ENCODE peak calls at places on chromosome X, in ten cellular contexts. O is HFF-Myc, F is Panc1, P is spleen, N is OCI-LY7, K is endodermal cell, D is BJ, Q is fibroblast of the aortic adventitia, X is pancreas, Y is left ventricle myocardium inferior. H is an unnamed sample.

GRCh38 chrX:19579485-19579884 is 64.2 kb upstream of the MAP3K15 start:
- DNase-seq in O (no peak), F (no peak), P (no peak), N (no peak), K (no peak), D (no peak), Q (peak), X (no peak), Y (no peak), H (peak)

GRCh38 chrX:115372026-115372610 is 82.6 kb downstream of the LUZP4 start:
- DNase-seq in O (peak), F (peak), P (no peak), N (no peak), K (peak), D (peak), Q (peak), X (no peak), Y (no peak), H (no peak)

GRCh38 chrX:106726485-106727437 is at the start of gene RNF128:
- DNase-seq in O (no peak), F (no peak), P (peak), N (no peak), K (peak), D (no peak), Q (peak), X (peak), Y (no peak), H (no peak)

GRCh38 chrX:131816551-131817136 is 206.5 kb upstream of the STK26 start:
- DNase-seq in O (no peak), F (no peak), P (peak), N (peak), K (no peak), D (no peak), Q (peak), X (no peak), Y (no peak), H (peak)

GRCh38 chrX:18931972-18932371 is 51.9 kb downstream of the PHKA2 start:
- DNase-seq in O (no peak), F (no peak), P (no peak), N (peak), K (peak), D (no peak), Q (peak), X (no peak), Y (no peak), H (no peak)

GRCh38 chrX:10011261-10011931 is 44.2 kb downstream of the CLDN34 start:
- DNase-seq in O (no peak), F (no peak), P (no peak), N (no peak), K (peak), D (no peak), Q (peak), X (no peak), Y (no peak), H (no peak)

GRCh38 chrX:121858867-121859647 is 811.6 kb downstream of the GLUD2 start:
- DNase-seq in O (no peak), F (no peak), P (no peak), N (no peak), K (no peak), D (no peak), Q (no peak), X (no peak), Y (no peak), H (no peak)

GRCh38 chrX:28120076-28120475 is 138.8 kb upstream of the DCAF8L1 start:
- DNase-seq in O (no peak), F (no peak), P (no peak), N (no peak), K (no peak), D (no peak), Q (no peak), X (no peak), Y (no peak), H (no peak)

GRCh38 chrX:154711264-154711663 is 39.6 kb downstream of the GAB3 start:
- DNase-seq in O (no peak), F (no peak), P (no peak), N (no peak), K (no peak), D (no peak), Q (no peak), X (no peak), Y (no peak), H (no peak)

GRCh38 chrX:41275661-41276609 is 58.0 kb upstream of the DDX3X start:
- DNase-seq in O (peak), F (no peak), P (peak), N (peak), K (peak), D (no peak), Q (peak), X (peak), Y (peak), H (no peak)

GRCh38 chrX:43860646-43861370 is 21.4 kb downstream of the MAOB start:
- DNase-seq in O (no peak), F (no peak), P (no peak), N (no peak), K (no peak), D (no peak), Q (peak), X (no peak), Y (no peak), H (no peak)

GRCh38 chrX:63506320-63506719 is 155.2 kb upstream of the SPIN4 start:
- DNase-seq in O (no peak), F (no peak), P (no peak), N (peak), K (no peak), D (no peak), Q (peak), X (no peak), Y (no peak), H (no peak)

GRCh38 chrX:101265869-101266428 is 25.2 kb downstream of the TAF7L start:
- DNase-seq in O (peak), F (no peak), P (no peak), N (no peak), K (no peak), D (peak), Q (peak), X (no peak), Y (no peak), H (no peak)

GRCh38 chrX:3256868-3257267 is 89.6 kb downstream of the MXRA5 start:
- DNase-seq in O (no peak), F (no peak), P (no peak), N (no peak), K (no peak), D (no peak), Q (no peak), X (no peak), Y (peak), H (no peak)

GRCh38 chrX:23919706-23920320 is 12.0 kb downstream of the CXorf58 start:
- DNase-seq in O (no peak), F (no peak), P (no peak), N (no peak), K (peak), D (no peak), Q (peak), X (no peak), Y (no peak), H (no peak)

GRCh38 chrX:149453030-149453429 is 52.1 kb downstream of the IDS start:
- DNase-seq in O (peak), F (peak), P (no peak), N (no peak), K (no peak), D (no peak), Q (peak), X (no peak), Y (no peak), H (no peak)

GRCh38 chrX:19554786-19555185 is 39.5 kb upstream of the MAP3K15 start:
- DNase-seq in O (no peak), F (no peak), P (no peak), N (no peak), K (no peak), D (peak), Q (peak), X (no peak), Y (no peak), H (peak)

GRCh38 chrX:12709047-12709446 is 82.2 kb upstream of the PRPS2 start:
- DNase-seq in O (no peak), F (no peak), P (no peak), N (no peak), K (peak), D (no peak), Q (no peak), X (no peak), Y (no peak), H (no peak)

GRCh38 chrX:33053001-33053400 is 158.3 kb downstream of the DMD start:
- DNase-seq in O (no peak), F (no peak), P (no peak), N (no peak), K (no peak), D (no peak), Q (no peak), X (no peak), Y (no peak), H (no peak)

GRCh38 chrX:2608638-2609430 is 82.3 kb upstream of the CD99 start:
- DNase-seq in O (no peak), F (no peak), P (peak), N (peak), K (peak), D (no peak), Q (peak), X (peak), Y (peak), H (peak)

GRCh38 chrX:136619889-136620505 is 28.0 kb upstream of the CD40LG start:
- DNase-seq in O (no peak), F (no peak), P (no peak), N (no peak), K (no peak), D (no peak), Q (no peak), X (no peak), Y (no peak), H (no peak)

GRCh38 chrX:45756562-45756961 is 555.9 kb upstream of the DIPK2B start:
- DNase-seq in O (no peak), F (no peak), P (no peak), N (no peak), K (no peak), D (no peak), Q (no peak), X (no peak), Y (no peak), H (no peak)

GRCh38 chrX:139207655-139208054 is 322.9 kb upstream of the F9 start:
- DNase-seq in O (no peak), F (no peak), P (no peak), N (no peak), K (no peak), D (no peak), Q (no peak), X (no peak), Y (no peak), H (no peak)

GRCh38 chrX:20529711-20530110 is 263.0 kb upstream of the RPS6KA3 start:
- DNase-seq in O (no peak), F (no peak), P (no peak), N (no peak), K (no peak), D (no peak), Q (peak), X (no peak), Y (no peak), H (no peak)

GRCh38 chrX:81174286-81174685 is 27.4 kb downstream of the HMGN5 start:
- DNase-seq in O (no peak), F (peak), P (no peak), N (peak), K (no peak), D (no peak), Q (peak), X (no peak), Y (no peak), H (no peak)

GRCh38 chrX:151773434-151773833 is 38.9 kb downstream of the CNGA2 start:
- DNase-seq in O (no peak), F (no peak), P (no peak), N (no peak), K (peak), D (no peak), Q (no peak), X (no peak), Y (no peak), H (no peak)

GRCh38 chrX:130857207-130857606 is 45.8 kb downstream of the ENOX2 start:
- DNase-seq in O (no peak), F (no peak), P (no peak), N (no peak), K (no peak), D (no peak), Q (no peak), X (no peak), Y (no peak), H (no peak)

GRCh38 chrX:42673411-42673810 is 104.6 kb downstream of the PPP1R2C start:
- DNase-seq in O (no peak), F (no peak), P (no peak), N (no peak), K (no peak), D (no peak), Q (peak), X (no peak), Y (no peak), H (no peak)

GRCh38 chrX:24672701-24673190 is 21.0 kb upstream of the POLA1 start:
- DNase-seq in O (no peak), F (no peak), P (no peak), N (no peak), K (peak), D (no peak), Q (no peak), X (no peak), Y (no peak), H (no peak)

GRCh38 chrX:13340182-13340791 is 20.4 kb upstream of the ATXN3L start:
- DNase-seq in O (no peak), F (no peak), P (no peak), N (no peak), K (no peak), D (peak), Q (peak), X (no peak), Y (no peak), H (no peak)

GRCh38 chrX:100926453-100926852 is 2.3 kb downstream of the XKRX start:
- DNase-seq in O (no peak), F (no peak), P (no peak), N (no peak), K (no peak), D (no peak), Q (no peak), X (no peak), Y (no peak), H (no peak)

GRCh38 chrX:95056901-95057300 is 1382.9 kb downstream of the FAM133A start:
- DNase-seq in O (no peak), F (no peak), P (no peak), N (no peak), K (no peak), D (no peak), Q (peak), X (no peak), Y (no peak), H (no peak)

GRCh38 chrX:86805241-86805640 is 657.0 kb downstream of the DACH2 start:
- DNase-seq in O (no peak), F (no peak), P (no peak), N (no peak), K (no peak), D (no peak), Q (no peak), X (no peak), Y (no peak), H (no peak)

GRCh38 chrX:129523076-129524055 is at the start of gene SMARCA1:
- DNase-seq in O (no peak), F (no peak), P (peak), N (no peak), K (peak), D (no peak), Q (peak), X (peak), Y (peak), H (no peak)

GRCh38 chrX:129524250-129524850 is 1.1 kb upstream of the SMARCA1 start:
- DNase-seq in O (no peak), F (no peak), P (no peak), N (no peak), K (no peak), D (no peak), Q (no peak), X (no peak), Y (no peak), H (no peak)

GRCh38 chrX:129522184-129523059 is 868 bp downstream of the SMARCA1 start:
- DNase-seq in O (no peak), F (no peak), P (no peak), N (no peak), K (peak), D (no peak), Q (peak), X (peak), Y (peak), H (no peak)

GRCh38 chrX:129529685-129530281 is 6.5 kb upstream of the SMARCA1 start:
- DNase-seq in O (no peak), F (no peak), P (no peak), N (no peak), K (no peak), D (no peak), Q (peak), X (no peak), Y (no peak), H (no peak)

DNA sequence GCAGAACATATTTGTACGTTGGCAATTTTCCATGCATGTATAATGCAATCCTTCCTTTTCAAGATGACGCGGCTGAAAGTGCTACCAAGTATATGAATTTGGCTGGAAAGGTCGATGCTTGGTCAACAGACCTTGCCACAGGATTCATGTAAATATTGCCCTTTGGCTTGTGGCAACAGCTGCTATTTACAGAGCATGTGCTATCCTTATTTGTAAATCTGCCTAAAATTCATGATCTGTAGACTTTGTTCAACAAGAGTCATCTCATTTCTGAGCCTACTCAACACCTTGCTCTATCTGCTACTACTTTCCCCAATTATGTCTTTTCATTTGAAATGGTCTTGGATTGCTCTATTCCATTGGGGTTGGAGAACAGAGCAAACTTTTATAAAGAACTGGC is 1.9 kb upstream of the SMARCA1 start:
- DNase-seq in O (no peak), F (no peak), P (no peak), N (no peak), K (no peak), D (no peak), Q (no peak), X (no peak), Y (no peak), H (no peak)
- H3K4me3 ChIP-seq in O (no peak), F (no peak), P (no peak), N (no peak), K (no peak), D (no peak), Q (no peak), X (no peak), Y (no peak), H (no peak)

GRCh38 chrX:85627363-85627762 is 247.9 kb upstream of the POF1B start:
- DNase-seq in O (no peak), F (no peak), P (no peak), N (peak), K (no peak), D (no peak), Q (peak), X (no peak), Y (no peak), H (no peak)
- TF ChIP-seq CTCF in O (peak), F (peak), P (no peak), N (peak), K (peak), D (peak), Q (peak), X (no peak), Y (peak), H (peak)

GRCh38 chrX:133988010-133988409 is 2.6 kb upstream of the GPC3 start:
- DNase-seq in O (no peak), F (no peak), P (no peak), N (no peak), K (no peak), D (no peak), Q (no peak), X (no peak), Y (no peak), H (no peak)
- H3K4me3 ChIP-seq in O (no peak), F (no peak), P (no peak), N (no peak), K (no peak), D (no peak), Q (no peak), X (no peak), Y (no peak), H (no peak)

DNA sequence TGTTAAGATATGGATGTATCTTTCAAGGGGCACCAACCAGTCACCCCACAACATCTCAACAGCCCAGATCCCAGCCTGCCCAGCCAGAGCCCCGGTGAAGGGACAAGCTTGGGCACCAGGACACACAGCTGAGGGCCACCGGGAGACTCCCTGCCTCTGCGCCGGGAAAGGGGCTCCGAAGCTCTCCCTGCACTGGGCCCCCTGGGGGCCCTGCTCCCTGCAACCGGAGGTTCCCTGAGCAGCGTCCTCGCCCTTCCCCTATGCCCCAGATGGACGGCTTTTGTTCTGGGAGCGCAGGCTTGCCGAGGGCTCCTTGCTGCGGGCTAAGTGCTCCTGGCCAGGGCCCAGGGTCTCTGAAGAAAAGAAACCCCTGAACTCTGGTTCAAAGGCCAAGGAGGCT is 944 bp upstream of the ZFP92 start:
- DNase-seq in O (no peak), F (no peak), P (peak), N (no peak), K (no peak), D (no peak), Q (no peak), X (peak), Y (no peak), H (no peak)
- TF ChIP-seq CTCF in O (no peak), F (no peak), P (no peak), N (no peak), K (no peak), D (no peak), Q (no peak), X (no peak), Y (no peak), H (no peak)

DNA sequence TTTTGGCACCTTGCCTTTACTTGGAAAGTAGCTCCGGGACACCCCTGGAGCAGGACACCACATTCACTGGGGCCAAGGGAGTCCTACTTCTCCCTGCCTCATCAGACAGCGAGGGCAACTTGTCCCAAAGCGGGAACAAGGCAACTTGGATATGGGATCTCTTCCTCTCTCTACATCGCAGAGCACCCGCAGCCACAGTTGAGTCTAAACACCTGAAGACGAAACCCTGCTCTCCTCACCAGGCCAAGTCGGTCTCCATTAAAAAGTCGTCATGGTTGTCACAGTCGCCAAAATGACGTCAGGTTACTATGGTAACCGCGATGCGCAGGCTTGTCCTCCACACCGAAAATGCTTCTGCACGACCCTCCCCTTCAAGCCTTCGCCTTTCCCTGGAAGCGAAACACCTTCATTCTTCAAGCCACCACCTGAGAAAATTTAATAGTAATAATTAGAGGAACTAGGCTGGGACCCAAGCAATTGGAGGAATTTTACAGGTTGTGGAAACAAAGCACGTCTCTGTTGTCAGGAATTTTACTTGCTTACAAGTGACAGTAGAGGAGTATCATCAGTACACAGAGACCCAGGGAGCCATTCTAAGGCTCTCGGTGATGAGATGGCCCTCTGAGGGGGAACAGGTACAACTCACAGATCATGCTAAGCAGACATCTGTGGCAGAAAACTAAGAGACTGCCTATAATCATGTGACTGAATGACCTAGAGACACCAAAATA is 30.5 kb upstream of the TCEAL4 start:
- DNase-seq in O (peak), F (no peak), P (no peak), N (peak), K (peak), D (no peak), Q (peak), X (no peak), Y (peak), H (no peak)
- H3K4me3 ChIP-seq in O (peak), F (peak), P (peak), N (peak), K (peak), D (peak), Q (peak), X (no peak), Y (peak), H (no peak)

GRCh38 chrX:1167918-1168481 is 44.4 kb downstream of the CRLF2 start:
- DNase-seq in O (no peak), F (no peak), P (no peak), N (no peak), K (peak), D (no peak), Q (no peak), X (no peak), Y (no peak), H (no peak)
- TF ChIP-seq CTCF in O (no peak), F (no peak), P (no peak), N (no peak), K (no peak), D (no peak), Q (no peak), X (no peak), Y (no peak), H (no peak)